ENCODE peak calls at places on chromosomes 7 and 10, in six cellular contexts. A is left ventricle myocardium inferior, Q is ascending aorta, H is upper lobe of right lung, N is IMR-90, Y is thoracic aorta. E is an unnamed sample.

GRCh38 chr10:132955479-132955878 is 13.1 kb upstream of the CFAP46 start:
- DNase-seq in Y (no peak), Q (no peak), N (no peak), H (no peak), A (no peak), E (no peak)

GRCh38 chr7:132160525-132161230 is 415.6 kb downstream of the PLXNA4 start:
- DNase-seq in A (no peak), H (no peak), Y (no peak), Q (no peak), N (no peak), E (no peak)

GRCh38 chr7:38163671-38164070 is 14.4 kb upstream of the STARD3NL start:
- DNase-seq in N (no peak), Q (no peak), Y (no peak), A (no peak), H (no peak), E (no peak)

GRCh38 chr7:158484801-158485531 is 102.7 kb downstream of the PTPRN2 start:
- DNase-seq in A (no peak), N (no peak), Q (no peak), H (no peak), Y (no peak), E (no peak)

GRCh38 chr7:29078286-29078685 is 68.1 kb downstream of the CPVL start:
- DNase-seq in A (no peak), Q (no peak), Y (no peak), H (no peak), N (no peak), E (no peak)

GRCh38 chr7:120695848-120696247 is 162.1 kb downstream of the TSPAN12 start:
- DNase-seq in H (no peak), N (no peak), A (no peak), Y (no peak), Q (no peak), E (no peak)

GRCh38 chr7:134804854-134805253 is 25.4 kb downstream of the CALD1 start:
- DNase-seq in H (no peak), Q (no peak), N (peak; percentile 38), Y (no peak), A (no peak), E (no peak)

GRCh38 chr10:12587408-12587807 is 238.1 kb downstream of the CAMK1D start:
- DNase-seq in Y (no peak), Q (no peak), A (no peak), N (peak; percentile 25), H (no peak), E (no peak)

GRCh38 chr7:156731651-156732050 is 91.1 kb downstream of the RNF32 start:
- DNase-seq in A (no peak), Y (no peak), Q (no peak), N (peak; percentile 68), H (no peak), E (no peak)

GRCh38 chr10:119316002-119316358 is 108.6 kb downstream of the GRK5 start:
- DNase-seq in Q (no peak), N (no peak), A (no peak), H (no peak), Y (no peak), E (no peak)

GRCh38 chr7:140917258-140917657 is 7.5 kb downstream of the BRAF start:
- DNase-seq in N (no peak), H (no peak), Q (no peak), A (no peak), Y (no peak), E (no peak)

GRCh38 chr7:36265720-36266119 is 112.7 kb downstream of the EEPD1 start:
- DNase-seq in H (no peak), Q (no peak), A (no peak), Y (no peak), N (no peak), E (no peak)
- H3K4me1 ChIP-seq in H (peaks cover 41% of the 10 kb centered on the region), Q (peaks cover 40% of the 10 kb centered on the region), A (peaks cover 46% of the 10 kb centered on the region), Y (peaks cover 45% of the 10 kb centered on the region), N (peaks cover 23% of the 10 kb centered on the region), E (no peaks in the 10 kb centered on the region)

GRCh38 chr7:55299273-55299967 is 65.7 kb upstream of the LANCL2 start:
- DNase-seq in H (no peak), Q (no peak), N (no peak), Y (no peak), A (no peak), E (no peak)

DNA sequence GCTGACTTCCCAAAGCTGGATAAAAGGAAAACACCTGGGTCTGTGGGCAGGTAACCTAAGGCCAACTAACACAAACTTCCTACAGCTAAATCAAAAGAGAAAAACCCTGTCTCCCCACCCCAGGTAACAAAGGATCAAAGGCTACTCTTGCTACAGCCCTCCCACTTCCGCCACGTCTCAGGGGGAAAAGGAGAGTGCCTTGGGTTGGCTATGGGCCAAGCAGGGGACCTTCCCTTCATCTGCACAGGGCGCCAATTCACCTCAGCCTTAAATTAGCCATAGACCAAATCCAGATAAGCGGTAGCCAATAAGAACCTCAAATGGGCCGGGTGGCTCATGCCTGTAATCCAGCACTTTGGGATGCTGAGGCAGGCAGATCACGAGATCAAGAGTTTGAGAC is 69.1 kb upstream of the LANCL2 start:
- DNase-seq in A (no peak), H (no peak), Y (no peak), Q (no peak), N (no peak), E (no peak)
- H3K4me1 ChIP-seq in A (no peaks in the 10 kb centered on the region), H (no peaks in the 10 kb centered on the region), Y (no peaks in the 10 kb centered on the region), Q (no peaks in the 10 kb centered on the region), N (no peaks in the 10 kb centered on the region), E (no peaks in the 10 kb centered on the region)

DNA sequence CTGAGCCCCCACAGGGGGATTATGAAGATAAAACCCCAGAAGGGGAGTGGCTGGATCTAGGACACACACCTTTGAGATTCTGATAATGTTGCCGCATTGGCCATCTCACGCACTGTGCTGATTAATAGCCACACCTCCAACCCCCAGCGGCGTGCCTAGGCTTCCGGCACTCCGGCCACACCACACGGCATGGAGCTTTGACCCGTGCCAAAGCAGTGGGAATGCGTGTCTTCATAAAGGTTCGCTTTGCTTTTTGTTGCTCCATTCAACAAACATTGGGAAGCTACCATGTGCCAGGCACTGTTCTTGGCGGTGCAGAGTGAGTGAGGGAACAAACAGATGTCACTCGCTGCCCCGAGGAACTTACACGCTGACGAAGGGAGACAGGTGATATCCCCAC is 117.6 kb downstream of the TCERG1L start:
- DNase-seq in A (no peak), N (no peak), H (peak; percentile 40), Q (peak; percentile 19), Y (no peak), E (no peak)
- H3K4me1 ChIP-seq in A (no peaks in the 10 kb centered on the region), N (no peaks in the 10 kb centered on the region), H (no peaks in the 10 kb centered on the region), Q (no peaks in the 10 kb centered on the region), Y (no peaks in the 10 kb centered on the region), E (no peaks in the 10 kb centered on the region)

GRCh38 chr10:46520941-46521340 is 35.5 kb downstream of the GPRIN2 start:
- DNase-seq in H (peak; percentile 64), A (peak; percentile 17), Q (peak; percentile 61), Y (no peak), N (peak; percentile 62), E (no peak)

GRCh38 chr10:46523881-46524470 is 32.5 kb downstream of the GPRIN2 start:
- DNase-seq in H (peak; percentile 62), Q (peak; percentile 71), N (peak; percentile 94), A (peak; percentile 12), Y (peak; percentile 62), E (no peak)

GRCh38 chr10:46523119-46523880 is 33.2 kb downstream of the GPRIN2 start:
- DNase-seq in H (peak; percentile 82), A (peak; percentile 19), N (no peak), Y (peak; percentile 1), Q (peak; percentile 66), E (no peak)

GRCh38 chr10:46524471-46525176 is 31.8 kb downstream of the GPRIN2 start:
- DNase-seq in N (peak; percentile 65), Q (peak; percentile 62), H (peak; percentile 68), A (peak; percentile 18), Y (no peak), E (peak; percentile 51)

DNA sequence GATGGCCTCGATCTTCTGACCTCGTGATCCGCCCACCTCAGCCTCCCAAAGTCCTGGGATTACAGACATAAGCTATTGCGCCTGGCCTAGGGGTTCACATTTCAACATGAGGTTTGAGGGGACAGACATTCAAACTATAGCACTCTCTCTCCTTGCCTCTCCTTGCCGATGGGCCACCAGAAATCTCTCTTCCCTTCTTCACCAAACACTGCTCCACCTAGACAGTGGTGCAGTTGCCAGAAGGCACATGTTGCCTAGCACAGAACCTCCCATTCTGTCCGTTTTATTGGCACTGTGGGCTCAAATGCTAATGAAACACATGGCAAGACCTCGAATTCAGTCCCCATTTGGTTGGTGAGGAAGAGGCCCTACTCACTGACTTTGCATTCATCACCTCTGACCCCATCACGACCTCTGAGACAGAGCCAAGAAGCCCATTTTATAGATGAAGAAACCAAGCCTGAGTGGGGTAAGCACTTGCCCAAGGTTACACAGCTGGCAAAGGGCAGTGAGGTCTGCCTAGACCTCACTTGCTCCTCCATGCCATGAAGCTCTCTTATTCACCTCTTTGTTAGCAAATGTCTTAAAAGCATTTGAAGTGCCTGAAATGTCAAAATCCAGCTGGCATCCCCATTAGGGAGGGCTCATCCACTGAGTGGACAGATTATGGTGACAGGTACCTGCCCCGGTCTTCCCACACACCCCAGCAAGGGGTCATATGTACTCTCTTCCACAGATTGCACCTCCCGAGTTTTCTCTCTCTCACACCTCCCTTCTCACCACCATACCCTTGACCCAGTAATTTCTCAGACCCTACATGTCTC is 34.0 kb downstream of the GPRIN2 start:
- DNase-seq in H (no peak), N (no peak), A (no peak), Q (peak; percentile 50), Y (peak; percentile 1), E (no peak)
- H3K4me1 ChIP-seq in H (peaks cover 16% of the 10 kb centered on the region), N (peaks cover 28% of the 10 kb centered on the region), A (peaks cover 7% of the 10 kb centered on the region), Q (peaks cover 18% of the 10 kb centered on the region), Y (peaks cover 13% of the 10 kb centered on the region), E (no peaks in the 10 kb centered on the region)

GRCh38 chr7:143285806-143286521 is 1.2 kb downstream of the TMEM139 start:
- DNase-seq in Q (no peak), A (no peak), N (no peak), Y (no peak), H (no peak), E (no peak)
- H3K4me1 ChIP-seq in Q (peaks cover 11% of the 10 kb centered on the region), A (peaks cover 66% of the 10 kb centered on the region), N (peaks cover 5% of the 10 kb centered on the region), Y (peaks cover 18% of the 10 kb centered on the region), H (peaks cover 27% of the 10 kb centered on the region), E (peaks cover 21% of the 10 kb centered on the region)